ENCODE peak calls at places on chromosomes 13 and 19, in six cellular contexts. X is DND-41, U is endothelial cell of umbilical vein, E is HCT116, Z is GM23338, D is H1. A is an unnamed sample.

GRCh38 chr13:52195052-52195837 is 35.8 kb upstream of the NEK3 start:
- DNase-seq in E (no peak), Z (peak; percentile 93), X (no peak), D (peak; percentile 75), U (peak; percentile 83), A (peak; percentile 33)

GRCh38 chr13:67383358-67383757 is 153.2 kb upstream of the PCDH9 start:
- DNase-seq in E (no peak), D (no peak), Z (no peak), U (no peak), X (no peak), A (no peak)

GRCh38 chr19:28445826-28446225 is 767.1 kb downstream of the UQCRFS1 start:
- DNase-seq in X (no peak), U (no peak), E (no peak), Z (peak; percentile 54), D (no peak), A (no peak)

GRCh38 chr13:79898996-79899395 is 418.0 kb downstream of the NDFIP2 start:
- DNase-seq in X (no peak), U (no peak), E (no peak), D (no peak), Z (no peak), A (no peak)

GRCh38 chr13:69683921-69684663 is 423.5 kb upstream of the ATXN8OS start:
- DNase-seq in X (no peak), Z (no peak), D (no peak), E (no peak), U (no peak), A (no peak)

GRCh38 chr19:40592170-40592569 is 9.0 kb upstream of the LTBP4 start:
- DNase-seq in Z (peak; percentile 89), U (peak; percentile 60), D (no peak), E (no peak), X (no peak), A (peak; percentile 68)

GRCh38 chr19:32350492-32350891 is 5.1 kb downstream of the ZNF507 start:
- DNase-seq in E (no peak), D (no peak), U (no peak), Z (no peak), X (no peak), A (no peak)

GRCh38 chr19:14073232-14073924 is 792 bp downstream of the MISP3 start:
- DNase-seq in U (peak; percentile 59), E (no peak), D (peak; percentile 86), Z (peak; percentile 74), X (peak; percentile 81), A (peak; percentile 84)

GRCh38 chr13:24134772-24135171 is 25.7 kb upstream of the SPATA13 start:
- DNase-seq in Z (no peak), X (no peak), E (no peak), D (no peak), U (no peak), A (no peak)

DNA sequence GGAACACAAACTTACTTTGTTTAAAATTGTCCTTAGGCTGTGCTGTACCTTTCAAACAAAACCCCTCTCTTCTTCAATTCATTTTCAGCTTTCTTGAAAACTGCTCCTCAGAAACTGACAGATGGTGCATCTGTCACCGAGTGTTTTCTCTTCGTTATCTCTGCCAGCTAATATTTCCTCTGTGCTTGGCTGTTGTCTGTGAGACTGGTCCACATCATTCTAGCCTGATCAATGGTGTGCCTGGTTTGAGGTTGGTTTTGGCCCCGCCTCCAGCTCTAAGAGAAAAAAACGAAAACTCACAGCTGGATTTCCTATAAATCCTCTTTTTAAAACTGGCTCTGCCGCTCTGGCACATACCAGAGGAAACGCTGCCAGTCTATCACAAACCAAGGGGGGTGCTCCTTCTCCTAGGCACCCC is 79.7 kb downstream of the STARD13 start:
- DNase-seq in U (peak; percentile 80), Z (peak; percentile 32), D (no peak), E (no peak), X (no peak), A (peak; percentile 90)
- H3K4me3 ChIP-seq in U (peak overlapping the region; percentile 23), Z (no peak overlapping the region), D (no peak overlapping the region), E (no peak overlapping the region), X (no peak overlapping the region), A (peak overlapping the region; percentile 56)

GRCh38 chr19:11887618-11888531 is at the start of gene ZNF69:
- DNase-seq in D (peak; percentile 89), U (peak; percentile 33), E (no peak), X (peak; percentile 86), Z (peak; percentile 98), A (peak; percentile 76)
- TF ChIP-seq CTCF in D (no peak), U (no peak), E (no peak), X (peak; percentile 35), Z (no peak), A (peak; percentile 42)

GRCh38 chr19:18097993-18098890 is 664 bp downstream of the MAST3 start:
- DNase-seq in E (no peak), Z (no peak), U (no peak), X (no peak), D (no peak), A (no peak)
- TF ChIP-seq EZH2 in E (no peak), Z (no peak), U (peak; percentile 65), X (no peak), D (no peak), A (no peak)

GRCh38 chr19:44753932-44754742 is 5.6 kb downstream of the BCL3 start:
- DNase-seq in Z (peak; percentile 81), U (peak; percentile 55), D (peak; percentile 76), E (no peak), X (peak; percentile 16), A (peak; percentile 50)
- H3K4me3 ChIP-seq in Z (peak overlapping the region; percentile 72), U (peak overlapping the region; percentile 33), D (peak overlapping the region; percentile 36), E (peak overlapping the region; percentile 50), X (no peak overlapping the region), A (peak overlapping the region; percentile 29)

DNA sequence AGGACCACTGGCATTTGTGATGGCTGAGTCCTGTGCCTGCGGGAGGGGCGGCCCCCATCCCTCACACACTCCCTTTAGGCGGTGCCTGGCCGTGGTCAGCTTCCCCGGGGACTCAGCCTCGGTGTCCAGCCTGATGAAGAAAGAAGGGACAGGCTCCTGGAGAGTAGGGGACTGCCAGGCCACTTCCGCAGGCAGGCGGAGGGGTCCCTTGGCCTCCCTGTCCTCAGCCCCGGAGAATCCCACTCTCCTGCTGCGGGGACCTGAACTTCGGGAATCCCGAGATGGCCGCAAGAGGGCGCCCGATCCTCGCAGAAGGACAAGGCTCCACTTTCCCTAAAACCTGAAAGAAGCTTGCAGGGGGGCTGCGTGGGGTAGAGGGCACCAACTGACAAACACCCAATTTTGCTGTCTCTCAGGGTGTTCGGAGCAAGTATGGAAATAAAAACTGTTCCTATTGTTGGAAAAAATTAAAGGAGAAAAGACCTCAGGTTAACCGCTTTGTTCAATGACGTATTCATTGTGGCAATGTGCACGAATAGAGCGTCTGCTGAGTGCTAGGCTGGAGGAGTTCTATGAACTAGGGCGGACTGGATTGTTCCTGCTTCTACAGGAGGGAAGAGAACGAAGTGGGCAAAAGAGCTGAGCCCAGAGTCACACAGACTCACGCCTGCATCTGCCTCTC is 297.3 kb downstream of the ZNF536 start:
- DNase-seq in Z (peak; percentile 85), D (peak; percentile 95), X (peak; percentile 56), U (peak; percentile 29), E (no peak), A (peak; percentile 88)
- TF ChIP-seq CTCF in Z (peak; percentile 86), D (peak; percentile 77), X (peak; percentile 84), U (peak; percentile 68), E (peak; percentile 80), A (peak; percentile 98)

GRCh38 chr19:42176649-42176989 is 40.9 kb downstream of the DEDD2 start:
- DNase-seq in D (peak; percentile 67), Z (peak; percentile 52), U (no peak), E (no peak), X (no peak), A (no peak)

GRCh38 chr19:42176990-42177685 is 40.3 kb downstream of the DEDD2 start:
- DNase-seq in D (peak; percentile 87), E (peak; percentile 18), Z (peak; percentile 90), X (peak; percentile 83), U (peak; percentile 60), A (peak; percentile 88)

GRCh38 chr19:42177686-42178019 is 39.8 kb downstream of the DEDD2 start:
- DNase-seq in D (no peak), X (no peak), E (no peak), U (no peak), Z (no peak), A (no peak)

GRCh38 chr19:42179501-42179817 is 38.0 kb downstream of the DEDD2 start:
- DNase-seq in E (no peak), X (no peak), Z (no peak), D (no peak), U (no peak), A (no peak)

DNA sequence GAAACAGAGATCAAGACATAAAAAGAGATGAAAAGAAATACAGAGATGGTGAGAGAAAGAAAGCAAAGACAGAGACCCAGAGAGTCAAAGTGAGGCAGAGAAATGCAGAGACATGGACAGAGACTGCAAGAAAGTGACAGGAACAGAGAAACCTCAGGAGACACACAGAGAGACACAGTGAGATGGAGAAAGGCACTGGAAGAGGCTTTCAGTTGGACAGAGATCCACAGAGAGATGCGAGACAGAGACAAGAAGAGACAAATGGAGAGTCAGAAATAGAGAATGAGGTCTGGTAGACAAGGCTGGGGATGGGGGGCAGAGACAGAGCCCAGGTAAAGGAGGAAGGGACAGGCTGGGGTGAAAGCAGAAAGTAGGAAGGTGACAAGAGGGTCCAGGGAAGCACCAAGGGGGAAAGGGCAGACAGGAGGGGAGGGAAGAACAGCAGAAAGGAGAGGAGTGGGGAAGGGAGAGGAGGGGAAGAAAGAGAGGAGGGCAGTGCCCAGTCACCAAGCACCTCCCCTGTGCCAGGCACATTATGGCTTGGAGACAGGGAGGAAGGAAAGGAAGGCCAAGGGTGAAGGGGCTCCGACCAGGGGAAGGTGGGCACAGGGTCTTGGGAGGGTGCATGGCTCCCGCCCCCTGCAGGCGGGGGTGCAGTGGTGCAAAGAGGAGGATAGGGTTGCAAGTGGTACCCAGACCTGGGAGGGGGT is 38.5 kb downstream of the DEDD2 start:
- DNase-seq in Z (peak; percentile 85), D (peak; percentile 82), U (no peak), E (no peak), X (peak; percentile 47), A (peak; percentile 33)
- TF ChIP-seq EZH2 in Z (peak; percentile 53), D (no peak), U (no peak), E (no peak), X (no peak), A (no peak)

A was measured in A673.